ENCODE peak calls at places on chromosome 9, in six cellular contexts. One of them, this sample, is unnamed.

GRCh38 chr9:77457916-77458592 is 190.1 kb downstream of the GNA14 start:
- DNase-seq in activated T-cell treated with anti-CD3 and anti-CD28 coated beads, Interleukin-2, amount 50 U/mL, for 48 hours: peak; percentile 73
- DNase-seq in EL: peak; percentile 75
- DNase-seq in GM13977: peak; percentile 76
- DNase-seq in NCI-H748 treated with DMSO at 0.1 percent for 48 hours: peak; percentile 70
- DNase-seq in heart right ventricle: no peak
- DNase-seq in this sample: peak; percentile 39

GRCh38 chr9:120236596-120236995 is 343.4 kb downstream of the CDK5RAP2 start:
- DNase-seq in EL: no peak
- DNase-seq in NCI-H748 treated with DMSO at 0.1 percent for 48 hours: no peak
- DNase-seq in activated T-cell treated with anti-CD3 and anti-CD28 coated beads, Interleukin-2, amount 50 U/mL, for 48 hours: no peak
- DNase-seq in heart right ventricle: no peak
- DNase-seq in GM13977: no peak
- DNase-seq in this sample: no peak

GRCh38 chr9:111148994-111149759 is 110.9 kb upstream of the LPAR1 start:
- DNase-seq in NCI-H748 treated with DMSO at 0.1 percent for 48 hours: no peak
- DNase-seq in heart right ventricle: peak; percentile 15
- DNase-seq in GM13977: no peak
- DNase-seq in EL: peak; percentile 56
- DNase-seq in activated T-cell treated with anti-CD3 and anti-CD28 coated beads, Interleukin-2, amount 50 U/mL, for 48 hours: no peak
- DNase-seq in this sample: peak; percentile 22

GRCh38 chr9:114285166-114285867 is 37.6 kb upstream of the ORM1 start:
- DNase-seq in GM13977: no peak
- DNase-seq in EL: peak; percentile 94
- DNase-seq in NCI-H748 treated with DMSO at 0.1 percent for 48 hours: no peak
- DNase-seq in heart right ventricle: no peak
- DNase-seq in activated T-cell treated with anti-CD3 and anti-CD28 coated beads, Interleukin-2, amount 50 U/mL, for 48 hours: no peak
- DNase-seq in this sample: peak; percentile 90

GRCh38 chr9:136853596-136854112 is 1.5 kb downstream of the MAMDC4 start:
- DNase-seq in heart right ventricle: peak; percentile 10
- DNase-seq in activated T-cell treated with anti-CD3 and anti-CD28 coated beads, Interleukin-2, amount 50 U/mL, for 48 hours: no peak
- DNase-seq in EL: no peak
- DNase-seq in GM13977: no peak
- DNase-seq in NCI-H748 treated with DMSO at 0.1 percent for 48 hours: no peak
- DNase-seq in this sample: no peak

GRCh38 chr9:92561374-92562329 is 25.9 kb upstream of the ECM2 start:
- DNase-seq in GM13977: no peak
- DNase-seq in activated T-cell treated with anti-CD3 and anti-CD28 coated beads, Interleukin-2, amount 50 U/mL, for 48 hours: no peak
- DNase-seq in heart right ventricle: no peak
- DNase-seq in NCI-H748 treated with DMSO at 0.1 percent for 48 hours: no peak
- DNase-seq in EL: peak; percentile 32
- DNase-seq in this sample: no peak

GRCh38 chr9:97934321-97935115 is 3.5 kb downstream of the HEMGN start:
- DNase-seq in GM13977: no peak
- DNase-seq in activated T-cell treated with anti-CD3 and anti-CD28 coated beads, Interleukin-2, amount 50 U/mL, for 48 hours: no peak
- DNase-seq in NCI-H748 treated with DMSO at 0.1 percent for 48 hours: no peak
- DNase-seq in heart right ventricle: no peak
- DNase-seq in EL: no peak
- DNase-seq in this sample: no peak

GRCh38 chr9:134655591-134656333 is 14.2 kb downstream of the COL5A1 start:
- DNase-seq in heart right ventricle: no peak
- DNase-seq in NCI-H748 treated with DMSO at 0.1 percent for 48 hours: no peak
- DNase-seq in GM13977: no peak
- DNase-seq in EL: no peak
- DNase-seq in activated T-cell treated with anti-CD3 and anti-CD28 coated beads, Interleukin-2, amount 50 U/mL, for 48 hours: no peak
- DNase-seq in this sample: no peak

GRCh38 chr9:71839665-71840064 is 71.3 kb downstream of the ABHD17B start:
- DNase-seq in GM13977: no peak
- DNase-seq in NCI-H748 treated with DMSO at 0.1 percent for 48 hours: no peak
- DNase-seq in activated T-cell treated with anti-CD3 and anti-CD28 coated beads, Interleukin-2, amount 50 U/mL, for 48 hours: no peak
- DNase-seq in heart right ventricle: no peak
- DNase-seq in EL: no peak
- DNase-seq in this sample: no peak

GRCh38 chr9:16921855-16922254 is 51.4 kb upstream of the BNC2 start:
- DNase-seq in NCI-H748 treated with DMSO at 0.1 percent for 48 hours: peak; percentile 18
- DNase-seq in heart right ventricle: no peak
- DNase-seq in activated T-cell treated with anti-CD3 and anti-CD28 coated beads, Interleukin-2, amount 50 U/mL, for 48 hours: no peak
- DNase-seq in EL: peak; percentile 42
- DNase-seq in GM13977: no peak
- DNase-seq in this sample: peak; percentile 30

GRCh38 chr9:88645172-88645868 is 110.3 kb downstream of the NXNL2 start:
- DNase-seq in heart right ventricle: no peak
- DNase-seq in EL: no peak
- DNase-seq in GM13977: no peak
- DNase-seq in NCI-H748 treated with DMSO at 0.1 percent for 48 hours: no peak
- DNase-seq in activated T-cell treated with anti-CD3 and anti-CD28 coated beads, Interleukin-2, amount 50 U/mL, for 48 hours: no peak
- DNase-seq in this sample: no peak

GRCh38 chr9:129138476-129139232 is 27.4 kb downstream of the PTPA start:
- DNase-seq in activated T-cell treated with anti-CD3 and anti-CD28 coated beads, Interleukin-2, amount 50 U/mL, for 48 hours: no peak
- DNase-seq in EL: peak; percentile 64
- DNase-seq in heart right ventricle: peak; percentile 62
- DNase-seq in GM13977: no peak
- DNase-seq in NCI-H748 treated with DMSO at 0.1 percent for 48 hours: no peak
- DNase-seq in this sample: peak; percentile 69

GRCh38 chr9:126915846-126916543 is 1.4 kb downstream of the RALGPS1 start:
- DNase-seq in EL: no peak
- DNase-seq in NCI-H748 treated with DMSO at 0.1 percent for 48 hours: no peak
- DNase-seq in GM13977: no peak
- DNase-seq in heart right ventricle: no peak
- DNase-seq in activated T-cell treated with anti-CD3 and anti-CD28 coated beads, Interleukin-2, amount 50 U/mL, for 48 hours: no peak
- DNase-seq in this sample: no peak

GRCh38 chr9:19992556-19992955 is 203.7 kb upstream of the SLC24A2 start:
- DNase-seq in NCI-H748 treated with DMSO at 0.1 percent for 48 hours: no peak
- DNase-seq in EL: peak; percentile 72
- DNase-seq in activated T-cell treated with anti-CD3 and anti-CD28 coated beads, Interleukin-2, amount 50 U/mL, for 48 hours: peak; percentile 44
- DNase-seq in GM13977: no peak
- DNase-seq in heart right ventricle: no peak
- DNase-seq in this sample: peak; percentile 65

GRCh38 chr9:122370869-122371467 is at the start of gene PTGS1:
- DNase-seq in heart right ventricle: peak; percentile 63
- DNase-seq in EL: peak; percentile 49
- DNase-seq in activated T-cell treated with anti-CD3 and anti-CD28 coated beads, Interleukin-2, amount 50 U/mL, for 48 hours: no peak
- DNase-seq in GM13977: peak; percentile 61
- DNase-seq in NCI-H748 treated with DMSO at 0.1 percent for 48 hours: peak; percentile 12
- DNase-seq in this sample: no peak

GRCh38 chr9:34375901-34376595 is 650 bp downstream of the MYORG start:
- DNase-seq in heart right ventricle: peak; percentile 57
- DNase-seq in GM13977: peak; percentile 73
- DNase-seq in NCI-H748 treated with DMSO at 0.1 percent for 48 hours: peak; percentile 17
- DNase-seq in EL: no peak
- DNase-seq in activated T-cell treated with anti-CD3 and anti-CD28 coated beads, Interleukin-2, amount 50 U/mL, for 48 hours: peak; percentile 61
- DNase-seq in this sample: no peak

GRCh38 chr9:75903785-75904360 is 13.4 kb downstream of the PCSK5 start:
- DNase-seq in EL: no peak
- DNase-seq in activated T-cell treated with anti-CD3 and anti-CD28 coated beads, Interleukin-2, amount 50 U/mL, for 48 hours: peak; percentile 27
- DNase-seq in heart right ventricle: no peak
- DNase-seq in GM13977: no peak
- DNase-seq in NCI-H748 treated with DMSO at 0.1 percent for 48 hours: no peak
- DNase-seq in this sample: peak; percentile 48

GRCh38 chr9:133359420-133360175 is 3.2 kb downstream of the SURF2 start:
- DNase-seq in GM13977: no peak
- DNase-seq in heart right ventricle: no peak
- DNase-seq in activated T-cell treated with anti-CD3 and anti-CD28 coated beads, Interleukin-2, amount 50 U/mL, for 48 hours: peak; percentile 64
- DNase-seq in NCI-H748 treated with DMSO at 0.1 percent for 48 hours: no peak
- DNase-seq in EL: no peak
- DNase-seq in this sample: no peak

GRCh38 chr9:109270971-109271900 is 49.6 kb downstream of the EPB41L4B start:
- DNase-seq in NCI-H748 treated with DMSO at 0.1 percent for 48 hours: no peak
- DNase-seq in GM13977: no peak
- DNase-seq in activated T-cell treated with anti-CD3 and anti-CD28 coated beads, Interleukin-2, amount 50 U/mL, for 48 hours: no peak
- DNase-seq in EL: no peak
- DNase-seq in heart right ventricle: no peak
- DNase-seq in this sample: no peak

GRCh38 chr9:122097679-122098315 is 4.7 kb upstream of the TTLL11 start:
- DNase-seq in heart right ventricle: no peak
- DNase-seq in GM13977: no peak
- DNase-seq in NCI-H748 treated with DMSO at 0.1 percent for 48 hours: no peak
- DNase-seq in activated T-cell treated with anti-CD3 and anti-CD28 coated beads, Interleukin-2, amount 50 U/mL, for 48 hours: no peak
- DNase-seq in EL: no peak
- DNase-seq in this sample: no peak

GRCh38 chr9:129012893-129013448 is 15.2 kb downstream of the SH3GLB2 start:
- DNase-seq in heart right ventricle: no peak
- DNase-seq in EL: no peak
- DNase-seq in activated T-cell treated with anti-CD3 and anti-CD28 coated beads, Interleukin-2, amount 50 U/mL, for 48 hours: no peak
- DNase-seq in NCI-H748 treated with DMSO at 0.1 percent for 48 hours: no peak
- DNase-seq in GM13977: no peak
- DNase-seq in this sample: no peak

GRCh38 chr9:89961616-89962341 is 357.0 kb downstream of the GADD45G start:
- DNase-seq in EL: no peak
- DNase-seq in activated T-cell treated with anti-CD3 and anti-CD28 coated beads, Interleukin-2, amount 50 U/mL, for 48 hours: peak; percentile 42
- DNase-seq in GM13977: no peak
- DNase-seq in NCI-H748 treated with DMSO at 0.1 percent for 48 hours: no peak
- DNase-seq in heart right ventricle: no peak
- DNase-seq in this sample: peak; percentile 17

GRCh38 chr9:16057541-16057940 is 504.7 kb downstream of the CCDC171 start:
- DNase-seq in EL: no peak
- DNase-seq in GM13977: no peak
- DNase-seq in activated T-cell treated with anti-CD3 and anti-CD28 coated beads, Interleukin-2, amount 50 U/mL, for 48 hours: no peak
- DNase-seq in NCI-H748 treated with DMSO at 0.1 percent for 48 hours: no peak
- DNase-seq in heart right ventricle: no peak
- DNase-seq in this sample: no peak

GRCh38 chr9:88746029-88746743 is 211.2 kb downstream of the NXNL2 start:
- DNase-seq in NCI-H748 treated with DMSO at 0.1 percent for 48 hours: no peak
- DNase-seq in GM13977: no peak
- DNase-seq in activated T-cell treated with anti-CD3 and anti-CD28 coated beads, Interleukin-2, amount 50 U/mL, for 48 hours: no peak
- DNase-seq in EL: peak; percentile 91
- DNase-seq in heart right ventricle: peak; percentile 56
- DNase-seq in this sample: peak; percentile 90

GRCh38 chr9:64066736-64067368 is 1218.2 kb downstream of the FOXD4L5 start:
- DNase-seq in NCI-H748 treated with DMSO at 0.1 percent for 48 hours: no peak
- DNase-seq in EL: no peak
- DNase-seq in GM13977: no peak
- DNase-seq in activated T-cell treated with anti-CD3 and anti-CD28 coated beads, Interleukin-2, amount 50 U/mL, for 48 hours: no peak
- DNase-seq in heart right ventricle: no peak
- DNase-seq in this sample: no peak